ENCODE peak calls at places on chromosomes 11 and 22, in six cellular contexts. One of them, this sample, is unnamed.

GRCh38 chr11:29063630-29064361 is 953.0 kb downstream of the KCNA4 start:
- DNase-seq in HCT116: no peak
- DNase-seq in H1: no peak
- DNase-seq in HepG2: no peak
- DNase-seq in K562: no peak
- DNase-seq in GM12878: no peak
- DNase-seq in this sample: no peak

GRCh38 chr11:109085708-109086373 is 336.1 kb upstream of the C11orf87 start:
- DNase-seq in GM12878: no peak
- DNase-seq in HCT116: no peak
- DNase-seq in K562: no peak
- DNase-seq in H1: no peak
- DNase-seq in HepG2: no peak
- DNase-seq in this sample: no peak

GRCh38 chr11:72746821-72747220 is 5.4 kb downstream of the ARAP1 start:
- DNase-seq in HepG2: no peak
- DNase-seq in GM12878: no peak
- DNase-seq in H1: peak; percentile 44
- DNase-seq in HCT116: no peak
- DNase-seq in K562: no peak
- DNase-seq in this sample: no peak

GRCh38 chr22:50016308-50016987 is 3.9 kb upstream of the IL17REL start:
- DNase-seq in GM12878: no peak
- DNase-seq in HepG2: no peak
- DNase-seq in HCT116: no peak
- DNase-seq in K562: no peak
- DNase-seq in H1: no peak
- DNase-seq in this sample: no peak

GRCh38 chr22:26748845-26749244 is 91.5 kb downstream of the MIAT start:
- DNase-seq in GM12878: no peak
- DNase-seq in H1: no peak
- DNase-seq in HCT116: no peak
- DNase-seq in HepG2: no peak
- DNase-seq in K562: no peak
- DNase-seq in this sample: no peak

GRCh38 chr11:132876301-132877071 is 655.8 kb downstream of the OPCML start:
- DNase-seq in HepG2: no peak
- DNase-seq in K562: no peak
- DNase-seq in H1: no peak
- DNase-seq in GM12878: no peak
- DNase-seq in HCT116: no peak
- DNase-seq in this sample: no peak

GRCh38 chr11:74663315-74663714 is 67.9 kb downstream of the CHRDL2 start:
- DNase-seq in GM12878: no peak
- DNase-seq in HCT116: no peak
- DNase-seq in H1: no peak
- DNase-seq in HepG2: no peak
- DNase-seq in K562: no peak
- DNase-seq in this sample: no peak

GRCh38 chr22:22712092-22712658 is 67.8 kb downstream of the GGTLC2 start:
- DNase-seq in HCT116: no peak
- DNase-seq in HepG2: no peak
- DNase-seq in K562: no peak
- DNase-seq in GM12878: no peak
- DNase-seq in H1: no peak
- DNase-seq in this sample: no peak

GRCh38 chr11:68040121-68040956 is 1.5 kb downstream of the TCIRG1 start:
- DNase-seq in HepG2: peak; percentile 79
- DNase-seq in HCT116: no peak
- DNase-seq in K562: peak; percentile 71
- DNase-seq in H1: peak; percentile 61
- DNase-seq in GM12878: peak; percentile 21
- DNase-seq in this sample: no peak

GRCh38 chr11:75498556-75499255 is 27.0 kb downstream of the GDPD5 start:
- DNase-seq in K562: no peak
- DNase-seq in HCT116: no peak
- DNase-seq in H1: no peak
- DNase-seq in HepG2: no peak
- DNase-seq in GM12878: no peak
- DNase-seq in this sample: no peak

GRCh38 chr11:73295259-73295995 is 12.6 kb upstream of the ARHGEF17 start:
- DNase-seq in HCT116: peak; percentile 43
- DNase-seq in H1: peak; percentile 95
- DNase-seq in GM12878: peak; percentile 31
- DNase-seq in HepG2: peak; percentile 57
- DNase-seq in K562: peak; percentile 80
- DNase-seq in this sample: peak; percentile 74

GRCh38 chr22:20254975-20255946 is 12.9 kb downstream of the RTN4R start:
- DNase-seq in GM12878: no peak
- DNase-seq in K562: no peak
- DNase-seq in H1: no peak
- DNase-seq in HCT116: no peak
- DNase-seq in HepG2: no peak
- DNase-seq in this sample: no peak

GRCh38 chr11:4098026-4098621 is 3.5 kb downstream of the RRM1 start:
- DNase-seq in GM12878: no peak
- DNase-seq in H1: no peak
- DNase-seq in HepG2: no peak
- DNase-seq in K562: no peak
- DNase-seq in HCT116: no peak
- DNase-seq in this sample: no peak

GRCh38 chr11:7514099-7514725 is 413 bp downstream of the PPFIBP2 start:
- DNase-seq in HCT116: no peak
- DNase-seq in H1: no peak
- DNase-seq in K562: no peak
- DNase-seq in HepG2: no peak
- DNase-seq in GM12878: no peak
- DNase-seq in this sample: no peak

GRCh38 chr22:47552024-47552423 is 789.6 kb downstream of the TBC1D22A start:
- DNase-seq in K562: no peak
- DNase-seq in HCT116: no peak
- DNase-seq in H1: no peak
- DNase-seq in GM12878: no peak
- DNase-seq in HepG2: no peak
- DNase-seq in this sample: no peak

GRCh38 chr22:48653306-48653705 is 1174.4 kb downstream of the BRD1 start:
- DNase-seq in H1: no peak
- DNase-seq in HCT116: no peak
- DNase-seq in HepG2: no peak
- DNase-seq in GM12878: no peak
- DNase-seq in K562: no peak
- DNase-seq in this sample: no peak

DNA sequence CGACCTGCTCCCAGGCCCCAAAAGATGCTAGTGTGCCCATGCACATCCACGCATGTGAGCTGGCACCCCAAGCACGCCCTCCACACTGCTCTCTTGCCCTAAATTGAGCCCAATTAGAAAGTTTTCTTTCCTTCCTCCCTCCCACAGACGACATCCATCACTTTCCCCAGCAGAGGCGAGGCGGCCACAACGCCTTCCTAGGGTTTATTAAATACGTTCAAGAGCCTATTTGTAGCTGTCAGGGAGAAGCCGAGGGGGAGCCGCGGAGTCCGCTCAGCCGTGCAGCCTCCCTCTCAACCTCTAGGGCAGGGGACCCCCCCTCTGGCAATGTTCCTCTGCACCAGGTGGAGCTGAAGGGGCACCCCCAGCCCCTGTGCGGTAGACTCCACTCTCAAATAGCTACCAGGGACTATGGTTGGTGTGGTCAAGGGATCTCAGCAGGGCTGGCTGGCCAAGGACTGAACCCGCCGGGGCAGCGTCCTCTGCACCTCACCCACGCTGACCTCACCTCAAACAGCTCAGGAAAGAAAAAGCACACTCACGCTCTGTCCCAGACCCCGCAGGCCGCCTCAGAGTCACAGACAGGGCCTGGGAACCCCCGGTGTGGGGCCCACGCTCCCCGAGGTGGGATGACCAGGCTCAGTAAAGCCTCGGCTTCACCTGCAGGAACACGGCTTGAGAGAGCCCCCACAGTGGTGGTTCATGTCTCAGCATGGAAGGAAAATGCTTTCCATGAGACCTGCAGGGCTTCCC is 152.4 kb downstream of the DSCAML1 start:
- DNase-seq in HCT116: no peak
- DNase-seq in GM12878: no peak
- DNase-seq in H1: no peak
- DNase-seq in K562: no peak
- DNase-seq in HepG2: no peak
- DNase-seq in this sample: no peak
- TF ChIP-seq YY1 in HCT116: no peak
- TF ChIP-seq YY1 in GM12878: no peak
- TF ChIP-seq YY1 in H1: no peak
- TF ChIP-seq YY1 in K562: no peak
- TF ChIP-seq YY1 in HepG2: no peak
- TF ChIP-seq YY1 in this sample: no peak

GRCh38 chr11:46293066-46293465 is 15.6 kb downstream of the CREB3L1 start:
- DNase-seq in HepG2: no peak
- DNase-seq in K562: no peak
- DNase-seq in GM12878: no peak
- DNase-seq in H1: no peak
- DNase-seq in HCT116: no peak
- DNase-seq in this sample: no peak
- H3K4me1 ChIP-seq in HepG2: peaks cover 27% of the 10 kb centered on the region
- H3K4me1 ChIP-seq in K562: peaks cover 46% of the 10 kb centered on the region
- H3K4me1 ChIP-seq in GM12878: peaks cover 8% of the 10 kb centered on the region
- H3K4me1 ChIP-seq in H1: peaks cover 58% of the 10 kb centered on the region
- H3K4me1 ChIP-seq in HCT116: peaks cover 14% of the 10 kb centered on the region
- H3K4me1 ChIP-seq in this sample: peaks cover 45% of the 10 kb centered on the region

DNA sequence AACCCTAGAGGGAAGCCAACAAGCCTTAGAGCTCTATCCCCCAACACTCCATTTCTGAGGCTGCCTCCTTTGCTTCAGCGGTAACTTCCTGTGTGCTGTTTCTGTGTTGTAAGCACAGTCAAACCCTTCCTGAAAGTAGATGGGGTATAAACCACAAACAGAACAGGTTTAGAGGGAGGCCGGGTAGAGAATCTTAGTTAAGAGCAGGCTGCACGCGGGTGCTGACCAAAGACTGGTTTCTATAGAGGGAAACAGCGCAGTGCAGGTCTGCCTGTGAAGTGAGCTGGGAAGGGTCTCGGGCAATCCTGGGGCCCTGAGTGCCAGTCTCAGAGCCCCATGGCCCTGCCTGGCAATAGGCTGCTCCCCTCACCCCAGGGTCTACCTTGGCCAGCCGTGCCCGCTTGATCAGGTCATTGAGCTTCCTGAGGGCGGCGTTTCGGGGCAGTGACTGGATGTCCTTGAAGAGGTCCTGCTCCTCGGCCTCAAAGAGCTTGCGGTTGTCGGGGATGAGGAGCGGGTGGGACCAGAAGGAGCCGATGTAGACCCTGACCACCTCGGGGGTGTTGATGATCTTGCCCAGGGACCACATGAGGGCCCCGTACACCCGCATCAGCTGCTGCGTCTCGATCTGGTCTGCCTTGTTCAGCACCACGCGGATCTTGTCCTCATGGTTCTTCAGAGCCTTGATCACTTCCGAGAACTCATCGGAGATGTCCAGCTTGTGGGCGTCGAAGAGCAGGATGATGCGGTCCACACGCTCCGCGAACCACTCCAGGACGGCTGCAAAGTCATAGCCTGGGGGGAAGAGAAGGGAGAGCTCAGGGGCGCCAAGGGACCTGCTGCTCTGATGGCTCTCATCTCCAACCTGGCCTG is 15.3 kb upstream of the CDC42BPG start:
- DNase-seq in GM12878: peak; percentile 97
- DNase-seq in HCT116: no peak
- DNase-seq in H1: no peak
- DNase-seq in HepG2: no peak
- DNase-seq in K562: no peak
- DNase-seq in this sample: no peak
- TF ChIP-seq ZNF274 in GM12878: no peak
- TF ChIP-seq ZNF274 in HCT116: no peak
- TF ChIP-seq ZNF274 in H1: no peak
- TF ChIP-seq ZNF274 in HepG2: no peak
- TF ChIP-seq ZNF274 in K562: no peak
- TF ChIP-seq ZNF274 in this sample: no peak

DNA sequence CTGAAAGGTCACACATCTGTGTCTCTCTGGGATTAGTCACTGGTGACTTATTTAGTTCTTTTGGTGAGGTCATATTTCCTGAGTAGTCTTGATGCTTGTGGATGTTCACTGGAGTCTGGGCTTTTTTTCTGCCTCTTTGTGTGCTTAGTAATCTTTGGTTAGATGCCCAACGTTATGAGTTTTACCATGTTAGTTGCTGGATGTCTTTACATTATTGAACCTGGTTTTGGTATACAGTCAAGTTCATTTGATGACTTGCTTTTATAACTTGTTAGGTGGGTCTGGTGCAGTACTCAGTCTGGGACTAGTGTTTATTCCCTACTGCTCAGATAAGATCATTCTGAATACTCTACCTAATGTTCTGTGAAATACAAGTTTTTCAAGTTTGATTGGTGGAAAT is 26.2 kb upstream of the SLC37A2 start:
- DNase-seq in GM12878: no peak
- DNase-seq in HepG2: no peak
- DNase-seq in K562: peak; percentile 13
- DNase-seq in HCT116: no peak
- DNase-seq in H1: no peak
- DNase-seq in this sample: no peak
- TF ChIP-seq YY1 in GM12878: no peak
- TF ChIP-seq YY1 in HepG2: no peak
- TF ChIP-seq YY1 in K562: no peak
- TF ChIP-seq YY1 in HCT116: no peak
- TF ChIP-seq YY1 in H1: no peak
- TF ChIP-seq YY1 in this sample: no peak

GRCh38 chr22:44301039-44301438 is 11.7 kb downstream of the SHISAL1 start:
- DNase-seq in K562: no peak
- DNase-seq in HepG2: no peak
- DNase-seq in H1: no peak
- DNase-seq in GM12878: no peak
- DNase-seq in HCT116: no peak
- DNase-seq in this sample: no peak
- H3K4me1 ChIP-seq in K562: no peaks in the 10 kb centered on the region
- H3K4me1 ChIP-seq in HepG2: no peaks in the 10 kb centered on the region
- H3K4me1 ChIP-seq in H1: peaks cover 8% of the 10 kb centered on the region
- H3K4me1 ChIP-seq in GM12878: no peaks in the 10 kb centered on the region
- H3K4me1 ChIP-seq in HCT116: no peaks in the 10 kb centered on the region
- H3K4me1 ChIP-seq in this sample: peaks cover 14% of the 10 kb centered on the region